ENCODE peak calls at places on chromosomes 3 and 15, in eight cellular contexts. One of them, this sample, is unnamed.

GRCh38 chr3:125098929-125099328 is 43.1 kb upstream of the HEG1 start:
- DNase-seq in activated CD4-positive, alpha-beta T cell treated with anti-CD3 and anti-CD28 coated beads, Interleukin-2, amount 10 ng/mL, durations not matched to agents 7 days and 5 days: no peak
- DNase-seq in effector CD4-positive, alpha-beta T cell: no peak
- DNase-seq in activated CD8-positive, alpha-beta memory T cell treated with anti-CD3 and anti-CD28 coated beads for 24 hours: no peak
- DNase-seq in WTC11: no peak
- DNase-seq in HCT116: no peak
- DNase-seq in mesenchymal stem cell: no peak
- DNase-seq in colonic mucosa: no peak
- DNase-seq in this sample: no peak

GRCh38 chr3:80285370-80285769 is 517.6 kb upstream of the ROBO1 start:
- DNase-seq in activated CD4-positive, alpha-beta T cell treated with anti-CD3 and anti-CD28 coated beads, Interleukin-2, amount 10 ng/mL, durations not matched to agents 7 days and 5 days: no peak
- DNase-seq in effector CD4-positive, alpha-beta T cell: no peak
- DNase-seq in mesenchymal stem cell: no peak
- DNase-seq in HCT116: no peak
- DNase-seq in colonic mucosa: no peak
- DNase-seq in activated CD8-positive, alpha-beta memory T cell treated with anti-CD3 and anti-CD28 coated beads for 24 hours: no peak
- DNase-seq in WTC11: no peak
- DNase-seq in this sample: no peak

GRCh38 chr15:69305204-69305931 is 6.7 kb downstream of the PAQR5 start:
- DNase-seq in colonic mucosa: peak; percentile 67
- DNase-seq in mesenchymal stem cell: peak; percentile 95
- DNase-seq in WTC11: no peak
- DNase-seq in activated CD4-positive, alpha-beta T cell treated with anti-CD3 and anti-CD28 coated beads, Interleukin-2, amount 10 ng/mL, durations not matched to agents 7 days and 5 days: no peak
- DNase-seq in effector CD4-positive, alpha-beta T cell: no peak
- DNase-seq in activated CD8-positive, alpha-beta memory T cell treated with anti-CD3 and anti-CD28 coated beads for 24 hours: no peak
- DNase-seq in HCT116: peak; percentile 74
- DNase-seq in this sample: no peak

GRCh38 chr3:138935864-138936762 is 10.8 kb downstream of the FOXL2 start:
- DNase-seq in mesenchymal stem cell: peak; percentile 49
- DNase-seq in WTC11: peak; percentile 91
- DNase-seq in colonic mucosa: peak; percentile 76
- DNase-seq in activated CD4-positive, alpha-beta T cell treated with anti-CD3 and anti-CD28 coated beads, Interleukin-2, amount 10 ng/mL, durations not matched to agents 7 days and 5 days: peak; percentile 57
- DNase-seq in effector CD4-positive, alpha-beta T cell: peak; percentile 57
- DNase-seq in activated CD8-positive, alpha-beta memory T cell treated with anti-CD3 and anti-CD28 coated beads for 24 hours: peak; percentile 92
- DNase-seq in HCT116: peak; percentile 52
- DNase-seq in this sample: peak; percentile 60

GRCh38 chr3:26099692-26100091 is 309.8 kb downstream of the OXSM start:
- DNase-seq in activated CD4-positive, alpha-beta T cell treated with anti-CD3 and anti-CD28 coated beads, Interleukin-2, amount 10 ng/mL, durations not matched to agents 7 days and 5 days: no peak
- DNase-seq in colonic mucosa: no peak
- DNase-seq in effector CD4-positive, alpha-beta T cell: no peak
- DNase-seq in activated CD8-positive, alpha-beta memory T cell treated with anti-CD3 and anti-CD28 coated beads for 24 hours: no peak
- DNase-seq in WTC11: no peak
- DNase-seq in HCT116: no peak
- DNase-seq in mesenchymal stem cell: no peak
- DNase-seq in this sample: no peak

GRCh38 chr3:100170492-100170891 is 56.2 kb upstream of the FILIP1L start:
- DNase-seq in effector CD4-positive, alpha-beta T cell: no peak
- DNase-seq in activated CD8-positive, alpha-beta memory T cell treated with anti-CD3 and anti-CD28 coated beads for 24 hours: no peak
- DNase-seq in colonic mucosa: no peak
- DNase-seq in activated CD4-positive, alpha-beta T cell treated with anti-CD3 and anti-CD28 coated beads, Interleukin-2, amount 10 ng/mL, durations not matched to agents 7 days and 5 days: no peak
- DNase-seq in HCT116: no peak
- DNase-seq in mesenchymal stem cell: no peak
- DNase-seq in WTC11: no peak
- DNase-seq in this sample: no peak

GRCh38 chr3:172138031-172138538 is 98.7 kb downstream of the FNDC3B start:
- DNase-seq in mesenchymal stem cell: peak; percentile 53
- DNase-seq in WTC11: no peak
- DNase-seq in effector CD4-positive, alpha-beta T cell: no peak
- DNase-seq in colonic mucosa: no peak
- DNase-seq in activated CD4-positive, alpha-beta T cell treated with anti-CD3 and anti-CD28 coated beads, Interleukin-2, amount 10 ng/mL, durations not matched to agents 7 days and 5 days: no peak
- DNase-seq in activated CD8-positive, alpha-beta memory T cell treated with anti-CD3 and anti-CD28 coated beads for 24 hours: no peak
- DNase-seq in HCT116: no peak
- DNase-seq in this sample: no peak

GRCh38 chr15:79595995-79596622 is 164.0 kb downstream of the MINAR1 start:
- DNase-seq in HCT116: peak; percentile 95
- DNase-seq in effector CD4-positive, alpha-beta T cell: peak; percentile 3
- DNase-seq in activated CD8-positive, alpha-beta memory T cell treated with anti-CD3 and anti-CD28 coated beads for 24 hours: no peak
- DNase-seq in colonic mucosa: peak; percentile 67
- DNase-seq in WTC11: peak; percentile 72
- DNase-seq in mesenchymal stem cell: peak; percentile 68
- DNase-seq in activated CD4-positive, alpha-beta T cell treated with anti-CD3 and anti-CD28 coated beads, Interleukin-2, amount 10 ng/mL, durations not matched to agents 7 days and 5 days: peak; percentile 76
- DNase-seq in this sample: no peak

GRCh38 chr15:56918907-56919707 is 663 bp downstream of the TCF12 start:
- DNase-seq in WTC11: peak; percentile 60
- DNase-seq in activated CD8-positive, alpha-beta memory T cell treated with anti-CD3 and anti-CD28 coated beads for 24 hours: peak; percentile 83
- DNase-seq in activated CD4-positive, alpha-beta T cell treated with anti-CD3 and anti-CD28 coated beads, Interleukin-2, amount 10 ng/mL, durations not matched to agents 7 days and 5 days: peak; percentile 48
- DNase-seq in HCT116: no peak
- DNase-seq in mesenchymal stem cell: peak; percentile 78
- DNase-seq in effector CD4-positive, alpha-beta T cell: peak; percentile 46
- DNase-seq in colonic mucosa: peak; percentile 57
- DNase-seq in this sample: peak; percentile 33

GRCh38 chr3:40971191-40972168 is 227.8 kb upstream of the CTNNB1 start:
- DNase-seq in HCT116: peak; percentile 42
- DNase-seq in colonic mucosa: peak; percentile 76
- DNase-seq in WTC11: no peak
- DNase-seq in mesenchymal stem cell: peak; percentile 100
- DNase-seq in activated CD4-positive, alpha-beta T cell treated with anti-CD3 and anti-CD28 coated beads, Interleukin-2, amount 10 ng/mL, durations not matched to agents 7 days and 5 days: peak; percentile 14
- DNase-seq in activated CD8-positive, alpha-beta memory T cell treated with anti-CD3 and anti-CD28 coated beads for 24 hours: no peak
- DNase-seq in effector CD4-positive, alpha-beta T cell: no peak
- DNase-seq in this sample: no peak

GRCh38 chr15:79837846-79838245 is 59.0 kb downstream of the MTHFS start:
- DNase-seq in colonic mucosa: no peak
- DNase-seq in activated CD8-positive, alpha-beta memory T cell treated with anti-CD3 and anti-CD28 coated beads for 24 hours: no peak
- DNase-seq in mesenchymal stem cell: no peak
- DNase-seq in effector CD4-positive, alpha-beta T cell: no peak
- DNase-seq in WTC11: no peak
- DNase-seq in activated CD4-positive, alpha-beta T cell treated with anti-CD3 and anti-CD28 coated beads, Interleukin-2, amount 10 ng/mL, durations not matched to agents 7 days and 5 days: no peak
- DNase-seq in HCT116: no peak
- DNase-seq in this sample: no peak

GRCh38 chr15:49865925-49866757 is 245.3 kb downstream of the DTWD1 start:
- DNase-seq in mesenchymal stem cell: no peak
- DNase-seq in colonic mucosa: no peak
- DNase-seq in activated CD8-positive, alpha-beta memory T cell treated with anti-CD3 and anti-CD28 coated beads for 24 hours: no peak
- DNase-seq in WTC11: no peak
- DNase-seq in effector CD4-positive, alpha-beta T cell: no peak
- DNase-seq in activated CD4-positive, alpha-beta T cell treated with anti-CD3 and anti-CD28 coated beads, Interleukin-2, amount 10 ng/mL, durations not matched to agents 7 days and 5 days: no peak
- DNase-seq in HCT116: no peak
- DNase-seq in this sample: no peak

GRCh38 chr3:186821429-186822367 is 15.4 kb upstream of the RFC4 start:
- DNase-seq in colonic mucosa: no peak
- DNase-seq in WTC11: no peak
- DNase-seq in activated CD4-positive, alpha-beta T cell treated with anti-CD3 and anti-CD28 coated beads, Interleukin-2, amount 10 ng/mL, durations not matched to agents 7 days and 5 days: peak; percentile 54
- DNase-seq in HCT116: peak; percentile 36
- DNase-seq in activated CD8-positive, alpha-beta memory T cell treated with anti-CD3 and anti-CD28 coated beads for 24 hours: peak; percentile 44
- DNase-seq in mesenchymal stem cell: peak; percentile 60
- DNase-seq in effector CD4-positive, alpha-beta T cell: peak; percentile 9
- DNase-seq in this sample: no peak

GRCh38 chr3:125110016-125110875 is 54.4 kb upstream of the HEG1 start:
- DNase-seq in mesenchymal stem cell: peak; percentile 97
- DNase-seq in activated CD4-positive, alpha-beta T cell treated with anti-CD3 and anti-CD28 coated beads, Interleukin-2, amount 10 ng/mL, durations not matched to agents 7 days and 5 days: no peak
- DNase-seq in WTC11: no peak
- DNase-seq in effector CD4-positive, alpha-beta T cell: no peak
- DNase-seq in colonic mucosa: no peak
- DNase-seq in activated CD8-positive, alpha-beta memory T cell treated with anti-CD3 and anti-CD28 coated beads for 24 hours: peak; percentile 73
- DNase-seq in HCT116: peak; percentile 32
- DNase-seq in this sample: no peak

GRCh38 chr15:76968310-76968709 is 26.6 kb upstream of the PSTPIP1 start:
- DNase-seq in mesenchymal stem cell: no peak
- DNase-seq in activated CD8-positive, alpha-beta memory T cell treated with anti-CD3 and anti-CD28 coated beads for 24 hours: no peak
- DNase-seq in WTC11: no peak
- DNase-seq in HCT116: no peak
- DNase-seq in effector CD4-positive, alpha-beta T cell: no peak
- DNase-seq in activated CD4-positive, alpha-beta T cell treated with anti-CD3 and anti-CD28 coated beads, Interleukin-2, amount 10 ng/mL, durations not matched to agents 7 days and 5 days: no peak
- DNase-seq in colonic mucosa: no peak
- DNase-seq in this sample: no peak

GRCh38 chr15:22979699-22980188 is 424 bp downstream of the CYFIP1 start:
- DNase-seq in mesenchymal stem cell: peak; percentile 54
- DNase-seq in WTC11: peak; percentile 51
- DNase-seq in activated CD8-positive, alpha-beta memory T cell treated with anti-CD3 and anti-CD28 coated beads for 24 hours: peak; percentile 66
- DNase-seq in HCT116: no peak
- DNase-seq in effector CD4-positive, alpha-beta T cell: no peak
- DNase-seq in colonic mucosa: peak; percentile 40
- DNase-seq in activated CD4-positive, alpha-beta T cell treated with anti-CD3 and anti-CD28 coated beads, Interleukin-2, amount 10 ng/mL, durations not matched to agents 7 days and 5 days: no peak
- DNase-seq in this sample: no peak

GRCh38 chr3:129228891-129229585 is 20.4 kb upstream of the COPG1 start:
- DNase-seq in HCT116: no peak
- DNase-seq in activated CD4-positive, alpha-beta T cell treated with anti-CD3 and anti-CD28 coated beads, Interleukin-2, amount 10 ng/mL, durations not matched to agents 7 days and 5 days: no peak
- DNase-seq in effector CD4-positive, alpha-beta T cell: no peak
- DNase-seq in mesenchymal stem cell: peak; percentile 86
- DNase-seq in activated CD8-positive, alpha-beta memory T cell treated with anti-CD3 and anti-CD28 coated beads for 24 hours: no peak
- DNase-seq in colonic mucosa: no peak
- DNase-seq in WTC11: peak; percentile 29
- DNase-seq in this sample: no peak

GRCh38 chr3:133895208-133896001 is at the start of gene RAB6B:
- DNase-seq in activated CD4-positive, alpha-beta T cell treated with anti-CD3 and anti-CD28 coated beads, Interleukin-2, amount 10 ng/mL, durations not matched to agents 7 days and 5 days: no peak
- DNase-seq in colonic mucosa: no peak
- DNase-seq in mesenchymal stem cell: peak; percentile 42
- DNase-seq in effector CD4-positive, alpha-beta T cell: no peak
- DNase-seq in WTC11: peak; percentile 70
- DNase-seq in activated CD8-positive, alpha-beta memory T cell treated with anti-CD3 and anti-CD28 coated beads for 24 hours: no peak
- DNase-seq in HCT116: no peak
- DNase-seq in this sample: no peak

This sample was measured in CD8-positive, alpha-beta T cell.